ENCODE peak calls at places on chromosomes 12 and 14, in eight cellular contexts. One of them, this sample, is unnamed. For H3K4me1, the result is how much of the 10 kb centered on the place peaks cover.

GRCh38 chr14:21056520-21057163 is 980 bp upstream of the RNASE8 start:
- DNase-seq in pancreas: no peak
- DNase-seq in HepG2: no peak
- DNase-seq in heart right ventricle: no peak
- DNase-seq in tibial artery: no peak
- DNase-seq in endothelial cell of umbilical vein: no peak
- DNase-seq in mammary epithelial cell: no peak
- DNase-seq in osteoblast: peak
- DNase-seq in this sample: no peak

GRCh38 chr12:130342842-130343241 is 5.2 kb downstream of the PIWIL1 start:
- DNase-seq in heart right ventricle: no peak
- DNase-seq in mammary epithelial cell: no peak
- DNase-seq in HepG2: no peak
- DNase-seq in pancreas: no peak
- DNase-seq in osteoblast: no peak
- DNase-seq in endothelial cell of umbilical vein: no peak
- DNase-seq in tibial artery: no peak
- DNase-seq in this sample: no peak

GRCh38 chr12:49098035-49098451 is 3.4 kb upstream of the DHH start:
- DNase-seq in mammary epithelial cell: no peak
- DNase-seq in endothelial cell of umbilical vein: peak
- DNase-seq in pancreas: no peak
- DNase-seq in osteoblast: peak
- DNase-seq in tibial artery: no peak
- DNase-seq in heart right ventricle: no peak
- DNase-seq in HepG2: peak
- DNase-seq in this sample: peak

GRCh38 chr12:70456953-70457352 is 90.9 kb downstream of the KCNMB4 start:
- DNase-seq in tibial artery: no peak
- DNase-seq in mammary epithelial cell: no peak
- DNase-seq in pancreas: no peak
- DNase-seq in HepG2: no peak
- DNase-seq in endothelial cell of umbilical vein: no peak
- DNase-seq in heart right ventricle: no peak
- DNase-seq in osteoblast: no peak
- DNase-seq in this sample: no peak

GRCh38 chr14:102262894-102263462 is 42.0 kb downstream of the MOK start:
- DNase-seq in tibial artery: no peak
- DNase-seq in HepG2: peak
- DNase-seq in pancreas: no peak
- DNase-seq in mammary epithelial cell: peak
- DNase-seq in osteoblast: peak
- DNase-seq in endothelial cell of umbilical vein: peak
- DNase-seq in heart right ventricle: no peak
- DNase-seq in this sample: peak

GRCh38 chr14:99256483-99256874 is 15.5 kb downstream of the BCL11B start:
- DNase-seq in HepG2: no peak
- DNase-seq in endothelial cell of umbilical vein: no peak
- DNase-seq in pancreas: no peak
- DNase-seq in osteoblast: no peak
- DNase-seq in tibial artery: peak
- DNase-seq in mammary epithelial cell: no peak
- DNase-seq in heart right ventricle: no peak
- DNase-seq in this sample: no peak

GRCh38 chr14:98171654-98172053 is 1100.3 kb downstream of the BCL11B start:
- DNase-seq in osteoblast: peak
- DNase-seq in endothelial cell of umbilical vein: no peak
- DNase-seq in HepG2: no peak
- DNase-seq in tibial artery: no peak
- DNase-seq in heart right ventricle: no peak
- DNase-seq in pancreas: no peak
- DNase-seq in mammary epithelial cell: no peak
- DNase-seq in this sample: no peak

GRCh38 chr12:85310025-85310424 is 30.0 kb downstream of the ALX1 start:
- DNase-seq in HepG2: no peak
- DNase-seq in tibial artery: no peak
- DNase-seq in pancreas: no peak
- DNase-seq in osteoblast: no peak
- DNase-seq in heart right ventricle: no peak
- DNase-seq in mammary epithelial cell: no peak
- DNase-seq in endothelial cell of umbilical vein: no peak
- DNase-seq in this sample: no peak

DNA sequence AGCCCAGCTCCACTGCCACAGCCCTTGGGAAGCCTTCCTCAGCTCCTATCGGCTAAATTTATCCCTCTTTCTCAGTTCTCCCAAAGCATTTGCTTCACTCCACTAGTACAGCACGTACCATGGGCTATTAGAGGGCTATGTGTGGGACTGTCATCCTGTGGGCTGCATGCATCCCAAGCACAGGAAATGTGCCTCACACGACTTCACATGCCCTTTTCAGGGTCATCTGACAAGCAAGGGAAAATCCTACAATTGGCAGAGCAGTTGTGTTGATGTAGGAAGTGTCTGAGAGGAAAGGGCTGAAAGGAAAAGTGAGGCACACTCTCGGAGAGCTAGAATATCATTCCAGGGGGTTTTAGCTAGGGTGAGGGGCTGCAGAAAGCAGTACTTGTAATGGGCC is 47.6 kb downstream of the NINJ2 start:
- DNase-seq in heart right ventricle: no peak
- DNase-seq in endothelial cell of umbilical vein: peak
- DNase-seq in pancreas: no peak
- DNase-seq in tibial artery: no peak
- DNase-seq in mammary epithelial cell: no peak
- DNase-seq in HepG2: no peak
- DNase-seq in osteoblast: no peak
- DNase-seq in this sample: no peak
- H3K4me1 ChIP-seq in heart right ventricle: half or more
- H3K4me1 ChIP-seq in endothelial cell of umbilical vein: under half
- H3K4me1 ChIP-seq in pancreas: under half
- H3K4me1 ChIP-seq in tibial artery: under half
- H3K4me1 ChIP-seq in mammary epithelial cell: under half
- H3K4me1 ChIP-seq in HepG2: half or more
- H3K4me1 ChIP-seq in osteoblast: under half
- H3K4me1 ChIP-seq in this sample: under half

GRCh38 chr12:132355742-132356681 is 26.6 kb upstream of the GALNT9 start:
- DNase-seq in heart right ventricle: no peak
- DNase-seq in endothelial cell of umbilical vein: no peak
- DNase-seq in mammary epithelial cell: no peak
- DNase-seq in pancreas: no peak
- DNase-seq in tibial artery: no peak
- DNase-seq in HepG2: no peak
- DNase-seq in osteoblast: peak
- DNase-seq in this sample: no peak

GRCh38 chr12:132353811-132354210 is 24.4 kb upstream of the GALNT9 start:
- DNase-seq in osteoblast: peak
- DNase-seq in tibial artery: no peak
- DNase-seq in heart right ventricle: no peak
- DNase-seq in HepG2: no peak
- DNase-seq in mammary epithelial cell: no peak
- DNase-seq in endothelial cell of umbilical vein: no peak
- DNase-seq in pancreas: no peak
- DNase-seq in this sample: no peak

GRCh38 chr12:132354211-132354981 is 25.0 kb upstream of the GALNT9 start:
- DNase-seq in osteoblast: peak
- DNase-seq in mammary epithelial cell: no peak
- DNase-seq in HepG2: no peak
- DNase-seq in heart right ventricle: no peak
- DNase-seq in endothelial cell of umbilical vein: no peak
- DNase-seq in tibial artery: no peak
- DNase-seq in pancreas: no peak
- DNase-seq in this sample: no peak

GRCh38 chr12:132356686-132357622 is 27.6 kb upstream of the GALNT9 start:
- DNase-seq in HepG2: no peak
- DNase-seq in osteoblast: peak
- DNase-seq in endothelial cell of umbilical vein: peak
- DNase-seq in mammary epithelial cell: peak
- DNase-seq in tibial artery: no peak
- DNase-seq in pancreas: no peak
- DNase-seq in heart right ventricle: no peak
- DNase-seq in this sample: peak

DNA sequence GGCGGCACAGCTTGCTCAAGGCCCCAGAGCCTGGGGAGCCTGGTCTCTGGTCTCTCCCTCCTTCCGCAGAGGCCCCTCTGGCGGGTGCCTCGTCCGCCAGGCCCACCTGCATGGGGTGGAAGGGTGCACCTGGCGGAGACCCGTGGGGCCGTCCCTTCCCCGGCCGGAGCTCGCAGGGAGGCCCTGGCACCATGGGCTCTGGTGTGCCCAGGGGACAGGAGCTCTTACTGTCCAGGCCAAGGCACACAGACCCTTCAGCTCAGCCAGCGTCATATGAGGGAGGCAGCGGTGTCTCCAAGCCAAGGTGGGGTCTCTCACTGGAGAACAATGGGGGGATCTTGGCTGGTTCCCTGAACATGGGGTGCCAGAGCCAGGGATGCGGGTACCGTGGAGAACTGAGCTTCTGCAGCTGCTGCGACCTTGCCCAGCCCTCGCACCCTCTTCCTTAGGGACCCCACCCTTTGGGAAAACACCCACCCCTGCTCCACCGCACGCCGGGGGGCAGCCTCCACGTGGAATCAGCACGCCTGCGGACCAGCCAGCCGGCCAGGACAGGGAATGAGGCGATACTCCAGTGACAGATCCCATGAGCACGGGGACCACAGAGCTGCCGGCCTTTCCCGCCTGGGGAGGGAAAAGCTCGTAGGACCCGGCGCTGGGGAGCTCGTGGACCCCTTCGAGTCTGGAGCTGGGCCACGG is 25.7 kb upstream of the GALNT9 start:
- DNase-seq in HepG2: no peak
- DNase-seq in pancreas: no peak
- DNase-seq in mammary epithelial cell: no peak
- DNase-seq in heart right ventricle: no peak
- DNase-seq in endothelial cell of umbilical vein: no peak
- DNase-seq in osteoblast: no peak
- DNase-seq in tibial artery: no peak
- DNase-seq in this sample: no peak
- H3K4me1 ChIP-seq in HepG2: under half
- H3K4me1 ChIP-seq in pancreas: under half
- H3K4me1 ChIP-seq in mammary epithelial cell: under half
- H3K4me1 ChIP-seq in heart right ventricle: under half
- H3K4me1 ChIP-seq in endothelial cell of umbilical vein: under half
- H3K4me1 ChIP-seq in osteoblast: under half
- H3K4me1 ChIP-seq in tibial artery: under half
- H3K4me1 ChIP-seq in this sample: under half

GRCh38 chr12:2345902-2346301 is 293.1 kb downstream of the CACNA1C start:
- DNase-seq in heart right ventricle: no peak
- DNase-seq in pancreas: no peak
- DNase-seq in endothelial cell of umbilical vein: no peak
- DNase-seq in osteoblast: no peak
- DNase-seq in HepG2: no peak
- DNase-seq in mammary epithelial cell: no peak
- DNase-seq in tibial artery: peak
- DNase-seq in this sample: no peak

GRCh38 chr12:2344476-2344875 is 291.7 kb downstream of the CACNA1C start:
- DNase-seq in pancreas: no peak
- DNase-seq in tibial artery: peak
- DNase-seq in osteoblast: no peak
- DNase-seq in heart right ventricle: no peak
- DNase-seq in endothelial cell of umbilical vein: no peak
- DNase-seq in HepG2: no peak
- DNase-seq in mammary epithelial cell: no peak
- DNase-seq in this sample: no peak

GRCh38 chr12:2343672-2344071 is 290.9 kb downstream of the CACNA1C start:
- DNase-seq in osteoblast: no peak
- DNase-seq in pancreas: no peak
- DNase-seq in endothelial cell of umbilical vein: no peak
- DNase-seq in HepG2: no peak
- DNase-seq in heart right ventricle: no peak
- DNase-seq in mammary epithelial cell: no peak
- DNase-seq in tibial artery: peak
- DNase-seq in this sample: no peak

GRCh38 chr12:2346405-2346804 is 293.6 kb downstream of the CACNA1C start:
- DNase-seq in mammary epithelial cell: no peak
- DNase-seq in osteoblast: no peak
- DNase-seq in HepG2: no peak
- DNase-seq in endothelial cell of umbilical vein: no peak
- DNase-seq in pancreas: no peak
- DNase-seq in heart right ventricle: no peak
- DNase-seq in tibial artery: peak
- DNase-seq in this sample: no peak

DNA sequence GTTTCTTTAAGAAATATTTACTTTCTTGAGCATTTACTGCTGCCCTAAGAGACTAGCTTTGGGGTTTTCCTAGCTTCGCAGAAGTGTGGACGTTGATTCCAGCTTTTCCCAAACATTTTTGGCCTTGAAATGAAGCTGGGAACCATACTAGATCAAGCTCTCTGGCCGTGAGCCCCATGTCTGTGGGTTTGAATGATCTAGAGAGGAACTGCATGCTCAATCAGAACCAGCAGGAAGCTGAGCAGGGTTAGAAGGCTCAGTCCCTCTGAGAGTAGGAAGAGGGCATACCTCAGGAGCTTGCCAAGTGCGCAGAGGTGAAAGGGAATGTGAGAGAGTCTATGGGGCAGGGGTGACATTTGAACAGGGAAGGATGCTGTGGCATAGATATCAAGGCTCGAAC is 292.1 kb downstream of the CACNA1C start:
- DNase-seq in heart right ventricle: no peak
- DNase-seq in HepG2: no peak
- DNase-seq in mammary epithelial cell: no peak
- DNase-seq in endothelial cell of umbilical vein: no peak
- DNase-seq in pancreas: no peak
- DNase-seq in osteoblast: no peak
- DNase-seq in tibial artery: peak
- DNase-seq in this sample: no peak
- H3K4me1 ChIP-seq in heart right ventricle: under half
- H3K4me1 ChIP-seq in HepG2: under half
- H3K4me1 ChIP-seq in mammary epithelial cell: under half
- H3K4me1 ChIP-seq in endothelial cell of umbilical vein: under half
- H3K4me1 ChIP-seq in pancreas: under half
- H3K4me1 ChIP-seq in osteoblast: under half
- H3K4me1 ChIP-seq in tibial artery: half or more
- H3K4me1 ChIP-seq in this sample: under half

GRCh38 chr12:95216704-95217376 is 427 bp downstream of the FGD6 start:
- DNase-seq in tibial artery: no peak
- DNase-seq in osteoblast: no peak
- DNase-seq in mammary epithelial cell: peak
- DNase-seq in heart right ventricle: no peak
- DNase-seq in endothelial cell of umbilical vein: peak
- DNase-seq in pancreas: no peak
- DNase-seq in HepG2: peak
- DNase-seq in this sample: no peak

GRCh38 chr12:95217377-95218163 is at the start of the genes FGD6 and VEZT:
- DNase-seq in endothelial cell of umbilical vein: peak
- DNase-seq in osteoblast: peak
- DNase-seq in pancreas: peak
- DNase-seq in tibial artery: peak
- DNase-seq in heart right ventricle: peak
- DNase-seq in HepG2: peak
- DNase-seq in mammary epithelial cell: peak
- DNase-seq in this sample: peak

GRCh38 chr12:95214466-95214865 is 2.8 kb downstream of the FGD6 start:
- DNase-seq in endothelial cell of umbilical vein: peak
- DNase-seq in mammary epithelial cell: no peak
- DNase-seq in pancreas: no peak
- DNase-seq in osteoblast: no peak
- DNase-seq in HepG2: no peak
- DNase-seq in heart right ventricle: no peak
- DNase-seq in tibial artery: no peak
- DNase-seq in this sample: no peak

GRCh38 chr12:95213928-95214327 is 3.3 kb downstream of the FGD6 start:
- DNase-seq in heart right ventricle: no peak
- DNase-seq in osteoblast: no peak
- DNase-seq in HepG2: no peak
- DNase-seq in endothelial cell of umbilical vein: peak
- DNase-seq in pancreas: no peak
- DNase-seq in tibial artery: no peak
- DNase-seq in mammary epithelial cell: no peak
- DNase-seq in this sample: no peak

DNA sequence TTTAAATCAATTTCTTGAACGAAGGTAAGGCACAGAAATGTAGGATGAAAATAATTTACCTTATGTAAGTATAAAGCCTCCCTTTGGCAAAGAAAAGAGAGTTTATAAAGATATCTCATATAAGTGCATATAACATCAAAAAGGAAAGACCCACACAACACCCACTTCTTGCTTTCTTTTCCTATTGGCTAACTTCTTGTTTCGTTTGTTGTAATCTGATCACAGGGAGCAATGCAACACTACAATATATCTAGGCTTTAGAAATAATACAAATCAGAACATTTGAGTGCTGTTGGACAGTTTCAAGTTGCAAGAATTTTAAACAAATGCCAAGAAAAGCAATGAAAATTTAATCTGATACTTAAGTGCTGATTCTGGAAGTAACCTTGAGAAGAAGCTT is 1.3 kb downstream of the FGD6 start:
- DNase-seq in HepG2: peak
- DNase-seq in pancreas: no peak
- DNase-seq in tibial artery: no peak
- DNase-seq in endothelial cell of umbilical vein: peak
- DNase-seq in heart right ventricle: no peak
- DNase-seq in osteoblast: peak
- DNase-seq in mammary epithelial cell: peak
- DNase-seq in this sample: peak
- H3K4me1 ChIP-seq in HepG2: under half
- H3K4me1 ChIP-seq in pancreas: under half
- H3K4me1 ChIP-seq in tibial artery: under half
- H3K4me1 ChIP-seq in endothelial cell of umbilical vein: under half
- H3K4me1 ChIP-seq in heart right ventricle: under half
- H3K4me1 ChIP-seq in osteoblast: under half
- H3K4me1 ChIP-seq in mammary epithelial cell: under half
- H3K4me1 ChIP-seq in this sample: under half